ENCODE peak calls at places on chromosomes 4 and X, in nine cellular contexts. One of them, this sample, is unnamed.

GRCh38 chrX:2820131-2820771 is 8.5 kb upstream of the GYG2 start:
- DNase-seq in HepG2: no peak
- DNase-seq in colonic mucosa: peak
- DNase-seq in Caco-2: no peak
- DNase-seq in fibroblast of pulmonary artery: no peak
- DNase-seq in HCT116: no peak
- DNase-seq in astrocyte: no peak
- DNase-seq in dorsolateral prefrontal cortex: no peak
- DNase-seq in mesothelial cell of epicardium: no peak
- DNase-seq in this sample: peak

GRCh38 chr4:30802622-30803323 is 82.6 kb downstream of the PCDH7 start:
- DNase-seq in mesothelial cell of epicardium: no peak
- DNase-seq in HCT116: peak
- DNase-seq in fibroblast of pulmonary artery: peak
- DNase-seq in colonic mucosa: no peak
- DNase-seq in dorsolateral prefrontal cortex: no peak
- DNase-seq in Caco-2: no peak
- DNase-seq in HepG2: no peak
- DNase-seq in astrocyte: peak
- DNase-seq in this sample: no peak

GRCh38 chr4:187016101-187016500 is 292.4 kb upstream of the FAT1 start:
- DNase-seq in HepG2: no peak
- DNase-seq in dorsolateral prefrontal cortex: no peak
- DNase-seq in colonic mucosa: no peak
- DNase-seq in astrocyte: peak
- DNase-seq in HCT116: no peak
- DNase-seq in mesothelial cell of epicardium: no peak
- DNase-seq in fibroblast of pulmonary artery: no peak
- DNase-seq in Caco-2: no peak
- DNase-seq in this sample: no peak

GRCh38 chr4:128461300-128462103 is 173.9 kb upstream of the PGRMC2 start:
- DNase-seq in HCT116: no peak
- DNase-seq in mesothelial cell of epicardium: no peak
- DNase-seq in astrocyte: peak
- DNase-seq in HepG2: no peak
- DNase-seq in colonic mucosa: no peak
- DNase-seq in fibroblast of pulmonary artery: peak
- DNase-seq in Caco-2: no peak
- DNase-seq in dorsolateral prefrontal cortex: no peak
- DNase-seq in this sample: no peak

GRCh38 chr4:3411676-3412075 is 30.1 kb upstream of the HGFAC start:
- DNase-seq in Caco-2: peak
- DNase-seq in dorsolateral prefrontal cortex: peak
- DNase-seq in HepG2: no peak
- DNase-seq in astrocyte: no peak
- DNase-seq in HCT116: no peak
- DNase-seq in fibroblast of pulmonary artery: no peak
- DNase-seq in colonic mucosa: no peak
- DNase-seq in mesothelial cell of epicardium: no peak
- DNase-seq in this sample: no peak

GRCh38 chr4:152348670-152349069 is 187.2 kb downstream of the FBXW7 start:
- DNase-seq in HCT116: no peak
- DNase-seq in HepG2: no peak
- DNase-seq in astrocyte: no peak
- DNase-seq in dorsolateral prefrontal cortex: no peak
- DNase-seq in mesothelial cell of epicardium: no peak
- DNase-seq in colonic mucosa: no peak
- DNase-seq in Caco-2: no peak
- DNase-seq in fibroblast of pulmonary artery: peak
- DNase-seq in this sample: no peak

GRCh38 chrX:47831788-47832187 is 4.9 kb upstream of the ZNF81 start:
- DNase-seq in fibroblast of pulmonary artery: peak
- DNase-seq in mesothelial cell of epicardium: no peak
- DNase-seq in Caco-2: peak
- DNase-seq in astrocyte: no peak
- DNase-seq in HepG2: peak
- DNase-seq in dorsolateral prefrontal cortex: no peak
- DNase-seq in colonic mucosa: peak
- DNase-seq in HCT116: peak
- DNase-seq in this sample: no peak

GRCh38 chrX:30343206-30343605 is 34.0 kb upstream of the NR0B1 start:
- DNase-seq in HCT116: no peak
- DNase-seq in Caco-2: peak
- DNase-seq in fibroblast of pulmonary artery: no peak
- DNase-seq in colonic mucosa: no peak
- DNase-seq in HepG2: peak
- DNase-seq in astrocyte: no peak
- DNase-seq in dorsolateral prefrontal cortex: no peak
- DNase-seq in mesothelial cell of epicardium: no peak
- DNase-seq in this sample: no peak

GRCh38 chrX:118164138-118164537 is 47.5 kb upstream of the KLHL13 start:
- DNase-seq in dorsolateral prefrontal cortex: no peak
- DNase-seq in mesothelial cell of epicardium: no peak
- DNase-seq in Caco-2: no peak
- DNase-seq in fibroblast of pulmonary artery: no peak
- DNase-seq in astrocyte: peak
- DNase-seq in colonic mucosa: no peak
- DNase-seq in HCT116: no peak
- DNase-seq in HepG2: no peak
- DNase-seq in this sample: no peak

GRCh38 chr4:169115897-169116254 is 105.8 kb upstream of the CBR4 start:
- DNase-seq in mesothelial cell of epicardium: no peak
- DNase-seq in HCT116: peak
- DNase-seq in astrocyte: peak
- DNase-seq in HepG2: no peak
- DNase-seq in dorsolateral prefrontal cortex: no peak
- DNase-seq in fibroblast of pulmonary artery: peak
- DNase-seq in colonic mucosa: peak
- DNase-seq in Caco-2: peak
- DNase-seq in this sample: no peak

GRCh38 chrX:7926501-7926900 is 712 bp downstream of the PNPLA4 start:
- DNase-seq in dorsolateral prefrontal cortex: no peak
- DNase-seq in HCT116: no peak
- DNase-seq in HepG2: no peak
- DNase-seq in Caco-2: no peak
- DNase-seq in mesothelial cell of epicardium: no peak
- DNase-seq in colonic mucosa: no peak
- DNase-seq in fibroblast of pulmonary artery: peak
- DNase-seq in astrocyte: peak
- DNase-seq in this sample: no peak

GRCh38 chrX:7925867-7926472 is 1.2 kb downstream of the PNPLA4 start:
- DNase-seq in Caco-2: peak
- DNase-seq in astrocyte: peak
- DNase-seq in mesothelial cell of epicardium: no peak
- DNase-seq in dorsolateral prefrontal cortex: peak
- DNase-seq in HepG2: peak
- DNase-seq in HCT116: peak
- DNase-seq in fibroblast of pulmonary artery: peak
- DNase-seq in colonic mucosa: peak
- DNase-seq in this sample: no peak

GRCh38 chrX:7921750-7922149 is 5.5 kb downstream of the PNPLA4 start:
- DNase-seq in astrocyte: no peak
- DNase-seq in dorsolateral prefrontal cortex: no peak
- DNase-seq in mesothelial cell of epicardium: no peak
- DNase-seq in HepG2: no peak
- DNase-seq in colonic mucosa: no peak
- DNase-seq in fibroblast of pulmonary artery: no peak
- DNase-seq in Caco-2: no peak
- DNase-seq in HCT116: no peak
- DNase-seq in this sample: no peak

GRCh38 chrX:7926914-7927258 is 327 bp downstream of the PNPLA4 start:
- DNase-seq in dorsolateral prefrontal cortex: no peak
- DNase-seq in astrocyte: no peak
- DNase-seq in colonic mucosa: no peak
- DNase-seq in Caco-2: no peak
- DNase-seq in fibroblast of pulmonary artery: no peak
- DNase-seq in HepG2: no peak
- DNase-seq in mesothelial cell of epicardium: no peak
- DNase-seq in HCT116: no peak
- DNase-seq in this sample: no peak

GRCh38 chrX:7927259-7928167 is at the start of gene PNPLA4:
- DNase-seq in dorsolateral prefrontal cortex: peak
- DNase-seq in HCT116: peak
- DNase-seq in Caco-2: peak
- DNase-seq in HepG2: peak
- DNase-seq in fibroblast of pulmonary artery: peak
- DNase-seq in colonic mucosa: peak
- DNase-seq in mesothelial cell of epicardium: peak
- DNase-seq in astrocyte: peak
- DNase-seq in this sample: peak
- TF ChIP-seq CTCF in dorsolateral prefrontal cortex: no peak
- TF ChIP-seq CTCF in HCT116: peak
- TF ChIP-seq CTCF in Caco-2: no peak
- TF ChIP-seq CTCF in HepG2: peak
- TF ChIP-seq CTCF in fibroblast of pulmonary artery: peak
- TF ChIP-seq CTCF in colonic mucosa: no peak
- TF ChIP-seq CTCF in mesothelial cell of epicardium: no peak
- TF ChIP-seq CTCF in astrocyte: no peak
- TF ChIP-seq CTCF in this sample: peak

GRCh38 chr4:55634417-55635128 is 1.5 kb downstream of the NMU start:
- DNase-seq in dorsolateral prefrontal cortex: no peak
- DNase-seq in fibroblast of pulmonary artery: no peak
- DNase-seq in colonic mucosa: no peak
- DNase-seq in Caco-2: no peak
- DNase-seq in astrocyte: no peak
- DNase-seq in mesothelial cell of epicardium: no peak
- DNase-seq in HepG2: no peak
- DNase-seq in HCT116: no peak
- DNase-seq in this sample: no peak

GRCh38 chr4:55636622-55636999 is 513 bp upstream of the NMU start:
- DNase-seq in colonic mucosa: no peak
- DNase-seq in HCT116: no peak
- DNase-seq in Caco-2: no peak
- DNase-seq in HepG2: no peak
- DNase-seq in mesothelial cell of epicardium: no peak
- DNase-seq in fibroblast of pulmonary artery: no peak
- DNase-seq in dorsolateral prefrontal cortex: no peak
- DNase-seq in astrocyte: no peak
- DNase-seq in this sample: no peak

GRCh38 chr4:55637272-55637820 is 1.2 kb upstream of the NMU start:
- DNase-seq in HepG2: no peak
- DNase-seq in astrocyte: no peak
- DNase-seq in Caco-2: no peak
- DNase-seq in dorsolateral prefrontal cortex: no peak
- DNase-seq in colonic mucosa: no peak
- DNase-seq in HCT116: no peak
- DNase-seq in mesothelial cell of epicardium: no peak
- DNase-seq in fibroblast of pulmonary artery: no peak
- DNase-seq in this sample: no peak

GRCh38 chr4:55635282-55635681 is 816 bp downstream of the NMU start:
- DNase-seq in astrocyte: no peak
- DNase-seq in Caco-2: no peak
- DNase-seq in dorsolateral prefrontal cortex: no peak
- DNase-seq in fibroblast of pulmonary artery: no peak
- DNase-seq in colonic mucosa: no peak
- DNase-seq in HepG2: no peak
- DNase-seq in mesothelial cell of epicardium: no peak
- DNase-seq in HCT116: no peak
- DNase-seq in this sample: no peak

GRCh38 chr4:55635760-55636621 is at the start of gene NMU:
- DNase-seq in HepG2: peak
- DNase-seq in colonic mucosa: peak
- DNase-seq in mesothelial cell of epicardium: peak
- DNase-seq in Caco-2: peak
- DNase-seq in dorsolateral prefrontal cortex: no peak
- DNase-seq in fibroblast of pulmonary artery: peak
- DNase-seq in astrocyte: no peak
- DNase-seq in HCT116: peak
- DNase-seq in this sample: peak
- TF ChIP-seq CTCF in HepG2: peak
- TF ChIP-seq CTCF in colonic mucosa: no peak
- TF ChIP-seq CTCF in mesothelial cell of epicardium: no peak
- TF ChIP-seq CTCF in Caco-2: no peak
- TF ChIP-seq CTCF in dorsolateral prefrontal cortex: no peak
- TF ChIP-seq CTCF in fibroblast of pulmonary artery: no peak
- TF ChIP-seq CTCF in astrocyte: no peak
- TF ChIP-seq CTCF in HCT116: no peak
- TF ChIP-seq CTCF in this sample: no peak

GRCh38 chrX:140822861-140823260 is 113.3 kb downstream of the LINC00632 start:
- DNase-seq in astrocyte: no peak
- DNase-seq in fibroblast of pulmonary artery: no peak
- DNase-seq in mesothelial cell of epicardium: no peak
- DNase-seq in HepG2: no peak
- DNase-seq in HCT116: no peak
- DNase-seq in dorsolateral prefrontal cortex: no peak
- DNase-seq in Caco-2: no peak
- DNase-seq in colonic mucosa: no peak
- DNase-seq in this sample: no peak

GRCh38 chrX:140815868-140816267 is 106.3 kb downstream of the LINC00632 start:
- DNase-seq in dorsolateral prefrontal cortex: no peak
- DNase-seq in astrocyte: peak
- DNase-seq in colonic mucosa: no peak
- DNase-seq in HepG2: no peak
- DNase-seq in fibroblast of pulmonary artery: peak
- DNase-seq in mesothelial cell of epicardium: peak
- DNase-seq in Caco-2: no peak
- DNase-seq in HCT116: no peak
- DNase-seq in this sample: no peak

GRCh38 chrX:140822184-140822583 is 112.6 kb downstream of the LINC00632 start:
- DNase-seq in mesothelial cell of epicardium: no peak
- DNase-seq in dorsolateral prefrontal cortex: no peak
- DNase-seq in colonic mucosa: no peak
- DNase-seq in Caco-2: no peak
- DNase-seq in astrocyte: no peak
- DNase-seq in HCT116: no peak
- DNase-seq in HepG2: no peak
- DNase-seq in fibroblast of pulmonary artery: no peak
- DNase-seq in this sample: no peak

GRCh38 chrX:140821280-140821679 is 111.7 kb downstream of the LINC00632 start:
- DNase-seq in mesothelial cell of epicardium: no peak
- DNase-seq in HCT116: no peak
- DNase-seq in Caco-2: no peak
- DNase-seq in dorsolateral prefrontal cortex: no peak
- DNase-seq in colonic mucosa: no peak
- DNase-seq in astrocyte: no peak
- DNase-seq in fibroblast of pulmonary artery: no peak
- DNase-seq in HepG2: no peak
- DNase-seq in this sample: no peak

DNA sequence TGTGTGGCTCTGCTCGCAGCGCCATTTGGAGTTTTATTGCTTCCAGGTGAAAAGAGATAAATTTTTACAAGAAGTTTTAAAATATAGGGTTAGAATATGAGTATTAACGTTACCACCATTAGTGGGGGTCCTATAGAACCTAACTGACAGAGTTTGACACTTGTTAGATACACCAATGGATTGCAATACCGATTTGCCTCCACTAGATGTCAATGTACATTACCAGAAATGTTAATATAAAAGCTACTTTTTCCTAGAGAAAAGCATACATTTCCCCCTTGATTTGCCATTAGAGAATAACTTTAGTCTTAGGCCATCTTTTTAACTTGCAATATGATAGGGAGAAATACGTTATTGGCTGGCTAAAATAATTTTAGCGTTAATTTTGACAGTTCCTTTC is 108.4 kb downstream of the LINC00632 start:
- DNase-seq in HCT116: no peak
- DNase-seq in fibroblast of pulmonary artery: peak
- DNase-seq in mesothelial cell of epicardium: no peak
- DNase-seq in HepG2: no peak
- DNase-seq in Caco-2: no peak
- DNase-seq in dorsolateral prefrontal cortex: no peak
- DNase-seq in astrocyte: peak
- DNase-seq in colonic mucosa: no peak
- DNase-seq in this sample: no peak
- TF ChIP-seq CTCF in HCT116: peak
- TF ChIP-seq CTCF in fibroblast of pulmonary artery: peak
- TF ChIP-seq CTCF in mesothelial cell of epicardium: peak
- TF ChIP-seq CTCF in HepG2: peak
- TF ChIP-seq CTCF in Caco-2: peak
- TF ChIP-seq CTCF in dorsolateral prefrontal cortex: peak
- TF ChIP-seq CTCF in astrocyte: peak
- TF ChIP-seq CTCF in colonic mucosa: peak
- TF ChIP-seq CTCF in this sample: peak

GRCh38 chr4:94375364-94375763 is 32.7 kb upstream of the HPGDS start:
- DNase-seq in mesothelial cell of epicardium: no peak
- DNase-seq in astrocyte: no peak
- DNase-seq in colonic mucosa: no peak
- DNase-seq in dorsolateral prefrontal cortex: no peak
- DNase-seq in fibroblast of pulmonary artery: no peak
- DNase-seq in Caco-2: no peak
- DNase-seq in HepG2: no peak
- DNase-seq in HCT116: no peak
- DNase-seq in this sample: no peak
- TF ChIP-seq CTCF in mesothelial cell of epicardium: no peak
- TF ChIP-seq CTCF in astrocyte: no peak
- TF ChIP-seq CTCF in colonic mucosa: no peak
- TF ChIP-seq CTCF in dorsolateral prefrontal cortex: no peak
- TF ChIP-seq CTCF in fibroblast of pulmonary artery: no peak
- TF ChIP-seq CTCF in Caco-2: no peak
- TF ChIP-seq CTCF in HepG2: peak
- TF ChIP-seq CTCF in HCT116: no peak
- TF ChIP-seq CTCF in this sample: no peak